ENCODE peak calls at places on chromosomes 7 and 10, in ten cellular contexts. V, O, X, K, A, R, W, G, N and J are unnamed samples.

GRCh38 chr7:123748171-123748733 is 551 bp downstream of the WASL start:
- DNase-seq in V (peak), O (peak), X (peak), K (no peak), A (peak), R (no peak), W (peak), G (no peak), N (no peak), J (peak)

GRCh38 chr7:18356195-18356645 is 139.3 kb upstream of the HDAC9 start:
- DNase-seq in V (peak), O (peak), X (no peak), K (no peak), A (no peak), R (peak), W (peak), G (no peak), N (no peak), J (no peak)

GRCh38 chr10:112296908-112297331 is 13.7 kb downstream of the TECTB start:
- DNase-seq in V (no peak), O (no peak), X (peak), K (no peak), A (no peak), R (no peak), W (no peak), G (no peak), N (no peak), J (no peak)

GRCh38 chr7:89607797-89608196 is 546.5 kb upstream of the STEAP1 start:
- DNase-seq in V (no peak), O (no peak), X (no peak), K (no peak), A (no peak), R (peak), W (no peak), G (no peak), N (no peak), J (no peak)

GRCh38 chr7:90945104-90945752 is 319.0 kb upstream of the FZD1 start:
- DNase-seq in V (no peak), O (no peak), X (no peak), K (no peak), A (peak), R (no peak), W (no peak), G (no peak), N (no peak), J (no peak)

GRCh38 chr10:11516419-11516721 is 95.1 kb downstream of the USP6NL start:
- DNase-seq in V (no peak), O (no peak), X (no peak), K (no peak), A (no peak), R (no peak), W (no peak), G (no peak), N (no peak), J (no peak)

GRCh38 chr7:152054377-152055230 is 29.1 kb downstream of the GALNT11 start:
- DNase-seq in V (no peak), O (no peak), X (peak), K (no peak), A (peak), R (no peak), W (no peak), G (no peak), N (no peak), J (no peak)

GRCh38 chr7:148527717-148528168 is 62.8 kb upstream of the C7orf33 start:
- DNase-seq in V (peak), O (peak), X (peak), K (no peak), A (peak), R (peak), W (peak), G (peak), N (peak), J (no peak)

GRCh38 chr7:44311561-44312495 is 13.6 kb downstream of the CAMK2B start:
- DNase-seq in V (no peak), O (no peak), X (no peak), K (no peak), A (no peak), R (no peak), W (no peak), G (no peak), N (no peak), J (no peak)

GRCh38 chr10:95242581-95243317 is 48.1 kb downstream of the PDLIM1 start:
- DNase-seq in V (peak), O (peak), X (no peak), K (no peak), A (peak), R (no peak), W (peak), G (no peak), N (no peak), J (no peak)

GRCh38 chr10:71283410-71283809 is 35.6 kb upstream of the SLC29A3 start:
- DNase-seq in V (no peak), O (no peak), X (no peak), K (no peak), A (no peak), R (no peak), W (no peak), G (no peak), N (no peak), J (no peak)

GRCh38 chr10:124999433-125000365 is 57.8 kb downstream of the ZRANB1 start:
- DNase-seq in V (no peak), O (no peak), X (peak), K (no peak), A (peak), R (no peak), W (no peak), G (no peak), N (no peak), J (peak)

GRCh38 chr10:70781461-70782051 is 3.6 kb downstream of the TBATA start:
- DNase-seq in V (no peak), O (no peak), X (no peak), K (no peak), A (no peak), R (no peak), W (no peak), G (no peak), N (no peak), J (no peak)

DNA sequence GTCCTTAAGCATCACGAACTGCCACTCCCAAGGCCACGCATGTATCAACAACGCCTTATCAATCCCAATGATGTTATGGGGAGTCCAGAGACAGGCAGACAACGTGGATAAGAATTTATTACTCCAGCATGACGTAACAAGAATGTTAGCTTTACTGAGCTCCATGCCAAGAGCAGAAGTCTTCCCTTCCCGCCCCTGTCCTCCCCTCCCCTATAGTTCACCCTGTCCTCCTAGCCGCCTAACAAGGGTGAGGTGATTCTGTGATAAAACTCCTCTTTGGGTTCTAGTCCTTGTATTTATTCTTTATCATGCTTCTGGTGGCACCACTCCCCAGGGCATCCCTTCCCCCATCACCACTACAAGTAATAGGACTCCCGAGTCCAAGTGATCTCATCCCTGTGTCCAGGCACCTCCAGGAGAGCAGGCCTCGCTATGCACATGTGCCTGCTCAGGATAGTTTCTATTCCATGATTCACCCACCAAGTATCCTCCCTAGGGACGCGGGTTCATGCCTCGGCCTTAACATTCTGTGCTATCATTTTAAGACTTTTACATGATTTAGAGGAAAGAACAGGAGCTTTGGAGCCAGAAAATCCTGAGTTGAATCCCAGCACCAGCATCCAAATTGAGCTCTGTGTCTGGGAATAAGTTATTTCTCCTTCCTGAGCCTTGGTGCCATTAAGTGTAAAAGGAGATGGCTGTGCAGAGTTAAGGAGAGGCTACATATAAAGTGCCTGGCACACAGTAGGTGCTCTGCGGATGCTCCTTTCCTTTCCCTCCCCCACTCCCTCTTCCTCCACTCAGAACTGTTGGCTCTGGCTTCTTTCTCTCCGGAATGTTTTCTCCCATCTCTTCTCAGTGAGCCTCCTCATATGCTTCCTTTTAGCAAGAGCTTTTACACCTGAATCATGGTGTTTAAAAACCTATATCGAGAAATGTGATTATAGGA is 15.3 kb downstream of the GSDME start:
- DNase-seq in V (peak), O (no peak), X (peak), K (no peak), A (peak), R (no peak), W (no peak), G (no peak), N (no peak), J (no peak)
- H3K27ac ChIP-seq in V (peak), O (no peak), X (no peak), K (no peak), A (no peak), R (no peak), W (no peak), G (no peak), N (no peak), J (no peak)

GRCh38 chr7:80146561-80146960 is 11.9 kb downstream of the GNAI1 start:
- DNase-seq in V (no peak), O (no peak), X (no peak), K (no peak), A (no peak), R (no peak), W (no peak), G (no peak), N (no peak), J (no peak)
- H3K27ac ChIP-seq in V (peak), O (no peak), X (no peak), K (no peak), A (no peak), R (no peak), W (no peak), G (no peak), N (no peak), J (no peak)

GRCh38 chr10:59376817-59377340 is 14.5 kb upstream of the FAM13C start:
- DNase-seq in V (no peak), O (no peak), X (no peak), K (no peak), A (no peak), R (no peak), W (no peak), G (no peak), N (no peak), J (no peak)

GRCh38 chr10:59372543-59372942 is 10.2 kb upstream of the FAM13C start:
- DNase-seq in V (no peak), O (no peak), X (no peak), K (no peak), A (no peak), R (no peak), W (no peak), G (no peak), N (no peak), J (no peak)

GRCh38 chr10:59375990-59376389 is 13.6 kb upstream of the FAM13C start:
- DNase-seq in V (no peak), O (no peak), X (no peak), K (no peak), A (no peak), R (no peak), W (no peak), G (no peak), N (no peak), J (no peak)

DNA sequence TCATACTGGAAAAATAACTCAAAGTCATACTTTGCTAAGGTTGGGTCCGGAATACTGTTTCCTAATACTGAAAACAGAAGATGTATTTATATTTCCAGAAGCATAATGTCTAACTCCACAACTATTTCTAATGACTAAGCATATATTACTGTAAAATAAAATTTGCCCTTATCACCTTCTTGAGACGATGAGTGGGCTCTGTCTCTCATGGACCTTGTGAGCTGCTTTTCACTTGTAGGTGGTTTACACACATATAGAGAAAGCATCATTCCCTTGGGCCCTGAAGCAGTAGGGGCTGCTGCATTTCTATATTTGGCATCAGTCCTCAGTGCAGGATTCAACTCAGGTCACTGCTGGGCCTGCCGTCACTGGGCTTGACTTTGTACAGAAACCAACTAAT is 10.7 kb upstream of the FAM13C start:
- DNase-seq in V (no peak), O (no peak), X (no peak), K (no peak), A (no peak), R (no peak), W (no peak), G (no peak), N (no peak), J (no peak)
- H3K27ac ChIP-seq in V (no peak), O (no peak), X (no peak), K (no peak), A (no peak), R (no peak), W (no peak), G (no peak), N (no peak), J (no peak)

GRCh38 chr10:23189024-23189423 is 3.1 kb upstream of the PTF1A start:
- DNase-seq in V (no peak), O (no peak), X (no peak), K (no peak), A (peak), R (no peak), W (no peak), G (no peak), N (no peak), J (no peak)
- H3K27ac ChIP-seq in V (no peak), O (no peak), X (no peak), K (no peak), A (peak), R (no peak), W (no peak), G (no peak), N (no peak), J (no peak)

GRCh38 chr7:16634292-16634738 is 11.2 kb downstream of the ANKMY2 start:
- DNase-seq in V (no peak), O (no peak), X (peak), K (no peak), A (no peak), R (no peak), W (no peak), G (no peak), N (no peak), J (no peak)

GRCh38 chr7:16636533-16637173 is 8.9 kb downstream of the ANKMY2 start:
- DNase-seq in V (no peak), O (no peak), X (no peak), K (no peak), A (no peak), R (no peak), W (no peak), G (no peak), N (no peak), J (no peak)

GRCh38 chr7:16644157-16644556 is 1.4 kb downstream of the ANKMY2 start:
- DNase-seq in V (no peak), O (no peak), X (no peak), K (no peak), A (no peak), R (no peak), W (no peak), G (no peak), N (no peak), J (no peak)

GRCh38 chr7:16637279-16637795 is 8.2 kb downstream of the ANKMY2 start:
- DNase-seq in V (no peak), O (no peak), X (no peak), K (no peak), A (no peak), R (no peak), W (no peak), G (no peak), N (no peak), J (no peak)

GRCh38 chr7:16638282-16639265 is 7.0 kb downstream of the ANKMY2 start:
- DNase-seq in V (no peak), O (peak), X (no peak), K (no peak), A (no peak), R (no peak), W (no peak), G (no peak), N (no peak), J (no peak)
- H3K27ac ChIP-seq in V (no peak), O (peak), X (peak), K (no peak), A (no peak), R (no peak), W (peak), G (no peak), N (no peak), J (no peak)

GRCh38 chr10:77451886-77452285 is 185.7 kb downstream of the KCNMA1 start:
- DNase-seq in V (no peak), O (no peak), X (no peak), K (no peak), A (no peak), R (no peak), W (no peak), G (no peak), N (no peak), J (no peak)
- H3K27ac ChIP-seq in V (no peak), O (no peak), X (no peak), K (no peak), A (no peak), R (no peak), W (no peak), G (no peak), N (no peak), J (no peak)

DNA sequence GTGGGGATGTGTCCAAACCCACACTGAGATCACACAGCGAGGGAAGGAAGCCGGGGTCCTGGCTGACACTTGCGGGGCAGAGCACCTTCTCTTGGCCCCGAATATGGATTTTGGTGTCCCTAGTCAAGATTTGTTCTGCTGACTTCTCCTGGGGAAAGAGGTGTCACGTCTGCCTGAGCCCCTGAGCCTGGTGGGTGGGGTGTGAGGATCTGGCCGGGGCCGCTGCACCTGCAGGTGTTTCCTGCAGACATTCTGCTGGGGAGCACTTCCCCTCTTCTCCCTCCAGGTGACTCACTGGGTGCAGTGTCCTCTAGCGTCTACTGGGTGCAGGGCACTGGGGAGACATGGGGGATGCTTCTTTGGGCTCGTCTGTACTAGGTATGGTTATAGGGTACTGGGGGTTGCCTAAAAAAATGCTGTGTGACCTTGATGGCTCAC is 99.2 kb downstream of the GRK5 start:
- DNase-seq in V (peak), O (no peak), X (no peak), K (no peak), A (no peak), R (peak), W (no peak), G (peak), N (peak), J (no peak)
- H3K27ac ChIP-seq in V (peak), O (no peak), X (peak), K (no peak), A (no peak), R (peak), W (no peak), G (peak), N (peak), J (no peak)